ENCODE peak calls at places on chromosomes 5 and 9, in nine cellular contexts. One of them, this sample, is unnamed.

GRCh38 chr5:160493806-160494317 is 72.2 kb downstream of the PTTG1 start:
- DNase-seq in foreskin fibroblast: no peak
- DNase-seq in sigmoid colon: no peak
- DNase-seq in chondrocyte: no peak
- DNase-seq in fibroblast of lung: no peak
- DNase-seq in substantia nigra: no peak
- DNase-seq in activated effector memory CD4-positive, alpha-beta T cell treated with Interleukin-2 at 50 U/mL for 16 hours: no peak
- DNase-seq in CD4-positive, alpha-beta T cell: no peak
- DNase-seq in sciatic nerve: no peak
- DNase-seq in this sample: no peak

GRCh38 chr9:113622600-113623400 is 159.3 kb downstream of the RGS3 start:
- DNase-seq in foreskin fibroblast: peak; percentile 87
- DNase-seq in sigmoid colon: peak; percentile 62
- DNase-seq in chondrocyte: peak; percentile 77
- DNase-seq in fibroblast of lung: peak; percentile 96
- DNase-seq in substantia nigra: no peak
- DNase-seq in activated effector memory CD4-positive, alpha-beta T cell treated with Interleukin-2 at 50 U/mL for 16 hours: no peak
- DNase-seq in CD4-positive, alpha-beta T cell: no peak
- DNase-seq in sciatic nerve: no peak
- DNase-seq in this sample: no peak

GRCh38 chr5:142245776-142246175 is 79.0 kb downstream of the SPRY4 start:
- DNase-seq in foreskin fibroblast: peak; percentile 18
- DNase-seq in sigmoid colon: no peak
- DNase-seq in chondrocyte: no peak
- DNase-seq in fibroblast of lung: peak; percentile 43
- DNase-seq in substantia nigra: no peak
- DNase-seq in activated effector memory CD4-positive, alpha-beta T cell treated with Interleukin-2 at 50 U/mL for 16 hours: no peak
- DNase-seq in CD4-positive, alpha-beta T cell: no peak
- DNase-seq in sciatic nerve: no peak
- DNase-seq in this sample: no peak

GRCh38 chr9:76135902-76136301 is 245.4 kb downstream of the PCSK5 start:
- DNase-seq in foreskin fibroblast: peak; percentile 45
- DNase-seq in sigmoid colon: no peak
- DNase-seq in chondrocyte: no peak
- DNase-seq in fibroblast of lung: no peak
- DNase-seq in substantia nigra: no peak
- DNase-seq in activated effector memory CD4-positive, alpha-beta T cell treated with Interleukin-2 at 50 U/mL for 16 hours: no peak
- DNase-seq in CD4-positive, alpha-beta T cell: no peak
- DNase-seq in sciatic nerve: no peak
- DNase-seq in this sample: no peak

GRCh38 chr9:93567271-93567959 is 9.0 kb upstream of the PHF2 start:
- DNase-seq in foreskin fibroblast: peak; percentile 31
- DNase-seq in sigmoid colon: peak; percentile 63
- DNase-seq in chondrocyte: no peak
- DNase-seq in fibroblast of lung: no peak
- DNase-seq in substantia nigra: no peak
- DNase-seq in activated effector memory CD4-positive, alpha-beta T cell treated with Interleukin-2 at 50 U/mL for 16 hours: no peak
- DNase-seq in CD4-positive, alpha-beta T cell: no peak
- DNase-seq in sciatic nerve: no peak
- DNase-seq in this sample: no peak

GRCh38 chr5:657570-657969 is 35.6 kb downstream of the TPPP start:
- DNase-seq in foreskin fibroblast: peak; percentile 49
- DNase-seq in sigmoid colon: peak; percentile 43
- DNase-seq in chondrocyte: no peak
- DNase-seq in fibroblast of lung: peak; percentile 95
- DNase-seq in substantia nigra: no peak
- DNase-seq in activated effector memory CD4-positive, alpha-beta T cell treated with Interleukin-2 at 50 U/mL for 16 hours: no peak
- DNase-seq in CD4-positive, alpha-beta T cell: no peak
- DNase-seq in sciatic nerve: no peak
- DNase-seq in this sample: no peak

GRCh38 chr5:134128648-134128995 is 14.1 kb downstream of the TCF7 start:
- DNase-seq in foreskin fibroblast: no peak
- DNase-seq in sigmoid colon: no peak
- DNase-seq in chondrocyte: peak; percentile 34
- DNase-seq in fibroblast of lung: no peak
- DNase-seq in substantia nigra: no peak
- DNase-seq in activated effector memory CD4-positive, alpha-beta T cell treated with Interleukin-2 at 50 U/mL for 16 hours: no peak
- DNase-seq in CD4-positive, alpha-beta T cell: no peak
- DNase-seq in sciatic nerve: no peak
- DNase-seq in this sample: no peak

GRCh38 chr5:36079200-36079761 is 12.6 kb upstream of the UGT3A2 start:
- DNase-seq in foreskin fibroblast: peak; percentile 62
- DNase-seq in sigmoid colon: no peak
- DNase-seq in chondrocyte: no peak
- DNase-seq in fibroblast of lung: peak; percentile 27
- DNase-seq in substantia nigra: peak; percentile 41
- DNase-seq in activated effector memory CD4-positive, alpha-beta T cell treated with Interleukin-2 at 50 U/mL for 16 hours: no peak
- DNase-seq in CD4-positive, alpha-beta T cell: no peak
- DNase-seq in sciatic nerve: no peak
- DNase-seq in this sample: no peak

GRCh38 chr5:169788168-169788567 is 151.1 kb downstream of the DOCK2 start:
- DNase-seq in foreskin fibroblast: peak; percentile 76
- DNase-seq in sigmoid colon: no peak
- DNase-seq in chondrocyte: no peak
- DNase-seq in fibroblast of lung: peak; percentile 86
- DNase-seq in substantia nigra: no peak
- DNase-seq in activated effector memory CD4-positive, alpha-beta T cell treated with Interleukin-2 at 50 U/mL for 16 hours: no peak
- DNase-seq in CD4-positive, alpha-beta T cell: no peak
- DNase-seq in sciatic nerve: no peak
- DNase-seq in this sample: no peak

GRCh38 chr5:142922223-142922952 is 152.2 kb downstream of the ARHGAP26 start:
- DNase-seq in foreskin fibroblast: peak; percentile 55
- DNase-seq in sigmoid colon: no peak
- DNase-seq in chondrocyte: no peak
- DNase-seq in fibroblast of lung: peak; percentile 50
- DNase-seq in substantia nigra: no peak
- DNase-seq in activated effector memory CD4-positive, alpha-beta T cell treated with Interleukin-2 at 50 U/mL for 16 hours: no peak
- DNase-seq in CD4-positive, alpha-beta T cell: no peak
- DNase-seq in sciatic nerve: no peak
- DNase-seq in this sample: no peak

GRCh38 chr5:57501414-57502321 is 19.1 kb upstream of the ACTBL2 start:
- DNase-seq in foreskin fibroblast: no peak
- DNase-seq in sigmoid colon: no peak
- DNase-seq in chondrocyte: no peak
- DNase-seq in fibroblast of lung: no peak
- DNase-seq in substantia nigra: peak; percentile 4
- DNase-seq in activated effector memory CD4-positive, alpha-beta T cell treated with Interleukin-2 at 50 U/mL for 16 hours: no peak
- DNase-seq in CD4-positive, alpha-beta T cell: no peak
- DNase-seq in sciatic nerve: no peak
- DNase-seq in this sample: no peak

GRCh38 chr5:80967500-80968181 is 7.5 kb downstream of the RASGRF2 start:
- DNase-seq in foreskin fibroblast: peak; percentile 89
- DNase-seq in sigmoid colon: peak; percentile 81
- DNase-seq in chondrocyte: no peak
- DNase-seq in fibroblast of lung: peak; percentile 90
- DNase-seq in substantia nigra: peak; percentile 6
- DNase-seq in activated effector memory CD4-positive, alpha-beta T cell treated with Interleukin-2 at 50 U/mL for 16 hours: no peak
- DNase-seq in CD4-positive, alpha-beta T cell: no peak
- DNase-seq in sciatic nerve: no peak
- DNase-seq in this sample: no peak

GRCh38 chr5:14893351-14893750 is 21.8 kb upstream of the ANKH start:
- DNase-seq in foreskin fibroblast: no peak
- DNase-seq in sigmoid colon: no peak
- DNase-seq in chondrocyte: no peak
- DNase-seq in fibroblast of lung: no peak
- DNase-seq in substantia nigra: no peak
- DNase-seq in activated effector memory CD4-positive, alpha-beta T cell treated with Interleukin-2 at 50 U/mL for 16 hours: no peak
- DNase-seq in CD4-positive, alpha-beta T cell: no peak
- DNase-seq in sciatic nerve: no peak
- DNase-seq in this sample: no peak

GRCh38 chr5:96690906-96691305 is 28.7 kb downstream of the CAST start:
- DNase-seq in foreskin fibroblast: no peak
- DNase-seq in sigmoid colon: no peak
- DNase-seq in chondrocyte: no peak
- DNase-seq in fibroblast of lung: no peak
- DNase-seq in substantia nigra: no peak
- DNase-seq in activated effector memory CD4-positive, alpha-beta T cell treated with Interleukin-2 at 50 U/mL for 16 hours: no peak
- DNase-seq in CD4-positive, alpha-beta T cell: no peak
- DNase-seq in sciatic nerve: no peak
- DNase-seq in this sample: no peak

GRCh38 chr9:33437235-33437634 is 10.2 kb downstream of the AQP3 start:
- DNase-seq in foreskin fibroblast: no peak
- DNase-seq in sigmoid colon: no peak
- DNase-seq in chondrocyte: no peak
- DNase-seq in fibroblast of lung: no peak
- DNase-seq in substantia nigra: no peak
- DNase-seq in activated effector memory CD4-positive, alpha-beta T cell treated with Interleukin-2 at 50 U/mL for 16 hours: no peak
- DNase-seq in CD4-positive, alpha-beta T cell: no peak
- DNase-seq in sciatic nerve: no peak
- DNase-seq in this sample: no peak

GRCh38 chr5:146682899-146683298 is 166.9 kb upstream of the GPR151 start:
- DNase-seq in foreskin fibroblast: no peak
- DNase-seq in sigmoid colon: no peak
- DNase-seq in chondrocyte: no peak
- DNase-seq in fibroblast of lung: no peak
- DNase-seq in substantia nigra: no peak
- DNase-seq in activated effector memory CD4-positive, alpha-beta T cell treated with Interleukin-2 at 50 U/mL for 16 hours: no peak
- DNase-seq in CD4-positive, alpha-beta T cell: no peak
- DNase-seq in sciatic nerve: no peak
- DNase-seq in this sample: no peak

GRCh38 chr5:151612689-151613427 is 21.7 kb upstream of the FAT2 start:
- DNase-seq in foreskin fibroblast: peak; percentile 8
- DNase-seq in sigmoid colon: no peak
- DNase-seq in chondrocyte: no peak
- DNase-seq in fibroblast of lung: peak; percentile 62
- DNase-seq in substantia nigra: no peak
- DNase-seq in activated effector memory CD4-positive, alpha-beta T cell treated with Interleukin-2 at 50 U/mL for 16 hours: peak; percentile 12
- DNase-seq in CD4-positive, alpha-beta T cell: peak; percentile 41
- DNase-seq in sciatic nerve: no peak
- DNase-seq in this sample: peak; percentile 16

GRCh38 chr9:130461218-130461630 is 16.5 kb downstream of the ASS1 start:
- DNase-seq in foreskin fibroblast: peak; percentile 66
- DNase-seq in sigmoid colon: peak; percentile 75
- DNase-seq in chondrocyte: no peak
- DNase-seq in fibroblast of lung: peak; percentile 10
- DNase-seq in substantia nigra: peak; percentile 47
- DNase-seq in activated effector memory CD4-positive, alpha-beta T cell treated with Interleukin-2 at 50 U/mL for 16 hours: peak; percentile 44
- DNase-seq in CD4-positive, alpha-beta T cell: peak; percentile 56
- DNase-seq in sciatic nerve: peak; percentile 83
- DNase-seq in this sample: peak; percentile 65

GRCh38 chr9:113580041-113580953 is 116.8 kb downstream of the RGS3 start:
- DNase-seq in foreskin fibroblast: peak; percentile 57
- DNase-seq in sigmoid colon: peak; percentile 84
- DNase-seq in chondrocyte: no peak
- DNase-seq in fibroblast of lung: peak; percentile 51
- DNase-seq in substantia nigra: peak; percentile 78
- DNase-seq in activated effector memory CD4-positive, alpha-beta T cell treated with Interleukin-2 at 50 U/mL for 16 hours: peak; percentile 50
- DNase-seq in CD4-positive, alpha-beta T cell: peak; percentile 39
- DNase-seq in sciatic nerve: peak; percentile 81
- DNase-seq in this sample: peak; percentile 28

GRCh38 chr5:65760504-65761275 is 38.7 kb downstream of the NLN start:
- DNase-seq in foreskin fibroblast: peak; percentile 52
- DNase-seq in sigmoid colon: no peak
- DNase-seq in chondrocyte: no peak
- DNase-seq in fibroblast of lung: peak; percentile 74
- DNase-seq in substantia nigra: peak; percentile 82
- DNase-seq in activated effector memory CD4-positive, alpha-beta T cell treated with Interleukin-2 at 50 U/mL for 16 hours: peak; percentile 47
- DNase-seq in CD4-positive, alpha-beta T cell: peak; percentile 60
- DNase-seq in sciatic nerve: no peak
- DNase-seq in this sample: peak; percentile 62

GRCh38 chr9:108836319-108836718 is 19.5 kb downstream of the ACTL7B start:
- DNase-seq in foreskin fibroblast: no peak
- DNase-seq in sigmoid colon: no peak
- DNase-seq in chondrocyte: no peak
- DNase-seq in fibroblast of lung: no peak
- DNase-seq in substantia nigra: no peak
- DNase-seq in activated effector memory CD4-positive, alpha-beta T cell treated with Interleukin-2 at 50 U/mL for 16 hours: no peak
- DNase-seq in CD4-positive, alpha-beta T cell: no peak
- DNase-seq in sciatic nerve: no peak
- DNase-seq in this sample: no peak

GRCh38 chr5:77311217-77311571 is 100.7 kb downstream of the PDE8B start:
- DNase-seq in foreskin fibroblast: no peak
- DNase-seq in sigmoid colon: no peak
- DNase-seq in chondrocyte: no peak
- DNase-seq in fibroblast of lung: no peak
- DNase-seq in substantia nigra: no peak
- DNase-seq in activated effector memory CD4-positive, alpha-beta T cell treated with Interleukin-2 at 50 U/mL for 16 hours: no peak
- DNase-seq in CD4-positive, alpha-beta T cell: no peak
- DNase-seq in sciatic nerve: no peak
- DNase-seq in this sample: no peak

GRCh38 chr9:35606726-35607125 is 1.7 kb downstream of the TESK1 start:
- DNase-seq in foreskin fibroblast: no peak
- DNase-seq in sigmoid colon: no peak
- DNase-seq in chondrocyte: peak; percentile 61
- DNase-seq in fibroblast of lung: no peak
- DNase-seq in substantia nigra: no peak
- DNase-seq in activated effector memory CD4-positive, alpha-beta T cell treated with Interleukin-2 at 50 U/mL for 16 hours: no peak
- DNase-seq in CD4-positive, alpha-beta T cell: no peak
- DNase-seq in sciatic nerve: no peak
- DNase-seq in this sample: no peak

GRCh38 chr9:108269421-108269820 is 586.4 kb downstream of the ACTL7B start:
- DNase-seq in foreskin fibroblast: no peak
- DNase-seq in sigmoid colon: no peak
- DNase-seq in chondrocyte: no peak
- DNase-seq in fibroblast of lung: no peak
- DNase-seq in substantia nigra: no peak
- DNase-seq in activated effector memory CD4-positive, alpha-beta T cell treated with Interleukin-2 at 50 U/mL for 16 hours: no peak
- DNase-seq in CD4-positive, alpha-beta T cell: no peak
- DNase-seq in sciatic nerve: no peak
- DNase-seq in this sample: no peak

GRCh38 chr5:152532714-152533113 is 127.6 kb upstream of the NMUR2 start:
- DNase-seq in foreskin fibroblast: peak; percentile 64
- DNase-seq in sigmoid colon: no peak
- DNase-seq in chondrocyte: no peak
- DNase-seq in fibroblast of lung: peak; percentile 39
- DNase-seq in substantia nigra: peak; percentile 15
- DNase-seq in activated effector memory CD4-positive, alpha-beta T cell treated with Interleukin-2 at 50 U/mL for 16 hours: no peak
- DNase-seq in CD4-positive, alpha-beta T cell: no peak
- DNase-seq in sciatic nerve: no peak
- DNase-seq in this sample: no peak

GRCh38 chr5:98314262-98314661 is 459.2 kb upstream of the RGMB start:
- DNase-seq in foreskin fibroblast: peak; percentile 82
- DNase-seq in sigmoid colon: no peak
- DNase-seq in chondrocyte: no peak
- DNase-seq in fibroblast of lung: peak; percentile 94
- DNase-seq in substantia nigra: no peak
- DNase-seq in activated effector memory CD4-positive, alpha-beta T cell treated with Interleukin-2 at 50 U/mL for 16 hours: no peak
- DNase-seq in CD4-positive, alpha-beta T cell: no peak
- DNase-seq in sciatic nerve: no peak
- DNase-seq in this sample: no peak

This sample was measured in T-helper 1 cell.